ENCODE peak calls at places on chromosomes 7 and 10, in ten cellular contexts. One of them, this sample, is unnamed.

GRCh38 chr7:134364619-134365037 is 47.9 kb upstream of the SLC35B4 start:
- DNase-seq in psoas muscle: no peak
- DNase-seq in BE2C: no peak
- DNase-seq in colonic mucosa: no peak
- DNase-seq in NCI-H1105 treated with DMSO at 0.1 percent for 48 hours: no peak
- DNase-seq in substantia nigra: no peak
- DNase-seq in activated CD8-positive, alpha-beta memory T cell treated with anti-CD3 and anti-CD28 coated beads, Interleukin-2, amount 50 U/mL, for 4 hours: no peak
- DNase-seq in GM03348: peak; percentile 65
- DNase-seq in Panc1: no peak
- DNase-seq in fibroblast of lung: peak; percentile 54
- DNase-seq in this sample: no peak

GRCh38 chr10:97611473-97611872 is 21.8 kb downstream of the MORN4 start:
- DNase-seq in psoas muscle: no peak
- DNase-seq in BE2C: no peak
- DNase-seq in Panc1: no peak
- DNase-seq in GM03348: no peak
- DNase-seq in substantia nigra: no peak
- DNase-seq in NCI-H1105 treated with DMSO at 0.1 percent for 48 hours: no peak
- DNase-seq in colonic mucosa: no peak
- DNase-seq in fibroblast of lung: no peak
- DNase-seq in activated CD8-positive, alpha-beta memory T cell treated with anti-CD3 and anti-CD28 coated beads, Interleukin-2, amount 50 U/mL, for 4 hours: no peak
- DNase-seq in this sample: no peak

GRCh38 chr10:1424648-1425047 is 312.7 kb downstream of the ADARB2 start:
- DNase-seq in activated CD8-positive, alpha-beta memory T cell treated with anti-CD3 and anti-CD28 coated beads, Interleukin-2, amount 50 U/mL, for 4 hours: no peak
- DNase-seq in Panc1: no peak
- DNase-seq in GM03348: no peak
- DNase-seq in colonic mucosa: no peak
- DNase-seq in BE2C: no peak
- DNase-seq in psoas muscle: no peak
- DNase-seq in substantia nigra: no peak
- DNase-seq in fibroblast of lung: no peak
- DNase-seq in NCI-H1105 treated with DMSO at 0.1 percent for 48 hours: no peak
- DNase-seq in this sample: no peak

GRCh38 chr10:32957341-32958084 is 517 bp downstream of the ITGB1 start:
- DNase-seq in substantia nigra: peak; percentile 7
- DNase-seq in Panc1: no peak
- DNase-seq in GM03348: peak; percentile 71
- DNase-seq in fibroblast of lung: no peak
- DNase-seq in activated CD8-positive, alpha-beta memory T cell treated with anti-CD3 and anti-CD28 coated beads, Interleukin-2, amount 50 U/mL, for 4 hours: peak; percentile 44
- DNase-seq in psoas muscle: peak; percentile 68
- DNase-seq in BE2C: peak; percentile 52
- DNase-seq in NCI-H1105 treated with DMSO at 0.1 percent for 48 hours: no peak
- DNase-seq in colonic mucosa: peak; percentile 54
- DNase-seq in this sample: peak; percentile 65

GRCh38 chr7:23743226-23743625 is 33.2 kb downstream of the STK31 start:
- DNase-seq in Panc1: no peak
- DNase-seq in colonic mucosa: no peak
- DNase-seq in activated CD8-positive, alpha-beta memory T cell treated with anti-CD3 and anti-CD28 coated beads, Interleukin-2, amount 50 U/mL, for 4 hours: no peak
- DNase-seq in BE2C: no peak
- DNase-seq in GM03348: no peak
- DNase-seq in NCI-H1105 treated with DMSO at 0.1 percent for 48 hours: no peak
- DNase-seq in psoas muscle: no peak
- DNase-seq in fibroblast of lung: no peak
- DNase-seq in substantia nigra: no peak
- DNase-seq in this sample: no peak

GRCh38 chr7:18225067-18225466 is 197.4 kb upstream of the PRPS1L1 start:
- DNase-seq in NCI-H1105 treated with DMSO at 0.1 percent for 48 hours: no peak
- DNase-seq in colonic mucosa: no peak
- DNase-seq in psoas muscle: no peak
- DNase-seq in GM03348: no peak
- DNase-seq in BE2C: no peak
- DNase-seq in activated CD8-positive, alpha-beta memory T cell treated with anti-CD3 and anti-CD28 coated beads, Interleukin-2, amount 50 U/mL, for 4 hours: no peak
- DNase-seq in Panc1: no peak
- DNase-seq in fibroblast of lung: no peak
- DNase-seq in substantia nigra: no peak
- DNase-seq in this sample: no peak

GRCh38 chr10:112262556-112262955 is 20.6 kb upstream of the TECTB start:
- DNase-seq in BE2C: no peak
- DNase-seq in activated CD8-positive, alpha-beta memory T cell treated with anti-CD3 and anti-CD28 coated beads, Interleukin-2, amount 50 U/mL, for 4 hours: no peak
- DNase-seq in fibroblast of lung: peak; percentile 30
- DNase-seq in substantia nigra: no peak
- DNase-seq in psoas muscle: no peak
- DNase-seq in NCI-H1105 treated with DMSO at 0.1 percent for 48 hours: no peak
- DNase-seq in Panc1: no peak
- DNase-seq in colonic mucosa: no peak
- DNase-seq in GM03348: peak; percentile 31
- DNase-seq in this sample: no peak

GRCh38 chr7:37215524-37215923 is 233.1 kb downstream of the ELMO1 start:
- DNase-seq in Panc1: no peak
- DNase-seq in psoas muscle: no peak
- DNase-seq in activated CD8-positive, alpha-beta memory T cell treated with anti-CD3 and anti-CD28 coated beads, Interleukin-2, amount 50 U/mL, for 4 hours: no peak
- DNase-seq in BE2C: no peak
- DNase-seq in colonic mucosa: no peak
- DNase-seq in fibroblast of lung: no peak
- DNase-seq in GM03348: no peak
- DNase-seq in NCI-H1105 treated with DMSO at 0.1 percent for 48 hours: no peak
- DNase-seq in substantia nigra: no peak
- DNase-seq in this sample: no peak

GRCh38 chr7:55179897-55180682 is 161.3 kb downstream of the EGFR start:
- DNase-seq in psoas muscle: no peak
- DNase-seq in BE2C: peak; percentile 78
- DNase-seq in colonic mucosa: no peak
- DNase-seq in GM03348: no peak
- DNase-seq in fibroblast of lung: no peak
- DNase-seq in activated CD8-positive, alpha-beta memory T cell treated with anti-CD3 and anti-CD28 coated beads, Interleukin-2, amount 50 U/mL, for 4 hours: no peak
- DNase-seq in NCI-H1105 treated with DMSO at 0.1 percent for 48 hours: no peak
- DNase-seq in Panc1: no peak
- DNase-seq in substantia nigra: no peak
- DNase-seq in this sample: no peak

GRCh38 chr10:63534723-63535122 is 13.5 kb downstream of the REEP3 start:
- DNase-seq in GM03348: no peak
- DNase-seq in colonic mucosa: no peak
- DNase-seq in activated CD8-positive, alpha-beta memory T cell treated with anti-CD3 and anti-CD28 coated beads, Interleukin-2, amount 50 U/mL, for 4 hours: no peak
- DNase-seq in NCI-H1105 treated with DMSO at 0.1 percent for 48 hours: no peak
- DNase-seq in Panc1: no peak
- DNase-seq in BE2C: no peak
- DNase-seq in fibroblast of lung: no peak
- DNase-seq in psoas muscle: no peak
- DNase-seq in substantia nigra: no peak
- DNase-seq in this sample: no peak

GRCh38 chr10:35416628-35417625 is 80.6 kb downstream of the CCNY start:
- DNase-seq in BE2C: no peak
- DNase-seq in colonic mucosa: no peak
- DNase-seq in psoas muscle: no peak
- DNase-seq in activated CD8-positive, alpha-beta memory T cell treated with anti-CD3 and anti-CD28 coated beads, Interleukin-2, amount 50 U/mL, for 4 hours: no peak
- DNase-seq in substantia nigra: no peak
- DNase-seq in GM03348: no peak
- DNase-seq in NCI-H1105 treated with DMSO at 0.1 percent for 48 hours: peak; percentile 42
- DNase-seq in Panc1: no peak
- DNase-seq in fibroblast of lung: peak; percentile 66
- DNase-seq in this sample: peak; percentile 87

GRCh38 chr7:13725591-13725990 is 263.9 kb downstream of the ETV1 start:
- DNase-seq in NCI-H1105 treated with DMSO at 0.1 percent for 48 hours: no peak
- DNase-seq in activated CD8-positive, alpha-beta memory T cell treated with anti-CD3 and anti-CD28 coated beads, Interleukin-2, amount 50 U/mL, for 4 hours: no peak
- DNase-seq in BE2C: no peak
- DNase-seq in Panc1: no peak
- DNase-seq in fibroblast of lung: no peak
- DNase-seq in substantia nigra: no peak
- DNase-seq in colonic mucosa: no peak
- DNase-seq in GM03348: no peak
- DNase-seq in psoas muscle: no peak
- DNase-seq in this sample: no peak